ENCODE peak calls at places on chromosomes 12 and 14, in ten cellular contexts. One of them, this sample, is unnamed.

GRCh38 chr14:42214981-42215491 is 608.4 kb downstream of the LRFN5 start:
- DNase-seq in esophagus muscularis mucosa: no peak
- DNase-seq in neural progenitor cell: no peak
- DNase-seq in PC-9: peak
- DNase-seq in OCI-LY7: no peak
- DNase-seq in left ventricle myocardium inferior: no peak
- DNase-seq in bronchial epithelial cell: peak
- DNase-seq in K562: no peak
- DNase-seq in lower leg skin: peak
- DNase-seq in BE2C: no peak
- DNase-seq in this sample: peak

GRCh38 chr12:46064548-46064947 is 74.2 kb upstream of the SCAF11 start:
- DNase-seq in esophagus muscularis mucosa: no peak
- DNase-seq in neural progenitor cell: no peak
- DNase-seq in PC-9: no peak
- DNase-seq in OCI-LY7: no peak
- DNase-seq in left ventricle myocardium inferior: no peak
- DNase-seq in bronchial epithelial cell: no peak
- DNase-seq in K562: no peak
- DNase-seq in lower leg skin: no peak
- DNase-seq in BE2C: no peak
- DNase-seq in this sample: no peak

GRCh38 chr12:2035421-2036080 is 17.2 kb upstream of the CACNA1C start:
- DNase-seq in esophagus muscularis mucosa: no peak
- DNase-seq in neural progenitor cell: no peak
- DNase-seq in PC-9: no peak
- DNase-seq in OCI-LY7: no peak
- DNase-seq in left ventricle myocardium inferior: no peak
- DNase-seq in bronchial epithelial cell: no peak
- DNase-seq in K562: no peak
- DNase-seq in lower leg skin: no peak
- DNase-seq in BE2C: no peak
- DNase-seq in this sample: no peak

GRCh38 chr14:93977790-93978581 is 1.6 kb upstream of the ASB2 start:
- DNase-seq in esophagus muscularis mucosa: no peak
- DNase-seq in neural progenitor cell: no peak
- DNase-seq in PC-9: no peak
- DNase-seq in OCI-LY7: peak
- DNase-seq in left ventricle myocardium inferior: no peak
- DNase-seq in bronchial epithelial cell: no peak
- DNase-seq in K562: no peak
- DNase-seq in lower leg skin: no peak
- DNase-seq in BE2C: no peak
- DNase-seq in this sample: no peak

GRCh38 chr14:102592969-102593840 is 756 bp downstream of the RCOR1 start:
- DNase-seq in esophagus muscularis mucosa: no peak
- DNase-seq in neural progenitor cell: peak
- DNase-seq in PC-9: no peak
- DNase-seq in OCI-LY7: peak
- DNase-seq in left ventricle myocardium inferior: peak
- DNase-seq in bronchial epithelial cell: no peak
- DNase-seq in K562: peak
- DNase-seq in lower leg skin: peak
- DNase-seq in BE2C: peak
- DNase-seq in this sample: peak

GRCh38 chr14:75977544-75977943 is 4.3 kb downstream of the TGFB3 start:
- DNase-seq in esophagus muscularis mucosa: no peak
- DNase-seq in neural progenitor cell: no peak
- DNase-seq in PC-9: peak
- DNase-seq in OCI-LY7: no peak
- DNase-seq in left ventricle myocardium inferior: no peak
- DNase-seq in bronchial epithelial cell: peak
- DNase-seq in K562: no peak
- DNase-seq in lower leg skin: no peak
- DNase-seq in BE2C: no peak
- DNase-seq in this sample: no peak

GRCh38 chr12:71439362-71439612 is 311 bp upstream of the LGR5 start:
- DNase-seq in esophagus muscularis mucosa: no peak
- DNase-seq in neural progenitor cell: no peak
- DNase-seq in PC-9: no peak
- DNase-seq in OCI-LY7: no peak
- DNase-seq in left ventricle myocardium inferior: no peak
- DNase-seq in bronchial epithelial cell: no peak
- DNase-seq in K562: no peak
- DNase-seq in lower leg skin: no peak
- DNase-seq in BE2C: no peak
- DNase-seq in this sample: no peak

GRCh38 chr14:101008196-101008595 is 104.7 kb upstream of the RTL1 start:
- DNase-seq in esophagus muscularis mucosa: no peak
- DNase-seq in neural progenitor cell: no peak
- DNase-seq in PC-9: no peak
- DNase-seq in OCI-LY7: no peak
- DNase-seq in left ventricle myocardium inferior: no peak
- DNase-seq in bronchial epithelial cell: no peak
- DNase-seq in K562: no peak
- DNase-seq in lower leg skin: no peak
- DNase-seq in BE2C: no peak
- DNase-seq in this sample: no peak

GRCh38 chr12:65834146-65834935 is 10.1 kb downstream of the HMGA2 start:
- DNase-seq in esophagus muscularis mucosa: no peak
- DNase-seq in neural progenitor cell: no peak
- DNase-seq in PC-9: no peak
- DNase-seq in OCI-LY7: no peak
- DNase-seq in left ventricle myocardium inferior: no peak
- DNase-seq in bronchial epithelial cell: no peak
- DNase-seq in K562: no peak
- DNase-seq in lower leg skin: no peak
- DNase-seq in BE2C: no peak
- DNase-seq in this sample: peak

GRCh38 chr12:5447329-5447728 is 15.4 kb downstream of the NTF3 start:
- DNase-seq in esophagus muscularis mucosa: no peak
- DNase-seq in neural progenitor cell: no peak
- DNase-seq in PC-9: no peak
- DNase-seq in OCI-LY7: no peak
- DNase-seq in left ventricle myocardium inferior: no peak
- DNase-seq in bronchial epithelial cell: no peak
- DNase-seq in K562: no peak
- DNase-seq in lower leg skin: no peak
- DNase-seq in BE2C: no peak
- DNase-seq in this sample: no peak

GRCh38 chr12:26488339-26488738 is 293.0 kb downstream of the SSPN start:
- DNase-seq in esophagus muscularis mucosa: no peak
- DNase-seq in neural progenitor cell: peak
- DNase-seq in PC-9: no peak
- DNase-seq in OCI-LY7: no peak
- DNase-seq in left ventricle myocardium inferior: no peak
- DNase-seq in bronchial epithelial cell: no peak
- DNase-seq in K562: no peak
- DNase-seq in lower leg skin: no peak
- DNase-seq in BE2C: no peak
- DNase-seq in this sample: no peak

GRCh38 chr14:101349108-101349507 is 212.2 kb upstream of the DIO3 start:
- DNase-seq in esophagus muscularis mucosa: no peak
- DNase-seq in neural progenitor cell: no peak
- DNase-seq in PC-9: no peak
- DNase-seq in OCI-LY7: no peak
- DNase-seq in left ventricle myocardium inferior: no peak
- DNase-seq in bronchial epithelial cell: no peak
- DNase-seq in K562: no peak
- DNase-seq in lower leg skin: no peak
- DNase-seq in BE2C: no peak
- DNase-seq in this sample: no peak

GRCh38 chr12:51941011-51941561 is 10.4 kb upstream of the ACVR1B start:
- DNase-seq in esophagus muscularis mucosa: no peak
- DNase-seq in neural progenitor cell: peak
- DNase-seq in PC-9: no peak
- DNase-seq in OCI-LY7: no peak
- DNase-seq in left ventricle myocardium inferior: no peak
- DNase-seq in bronchial epithelial cell: peak
- DNase-seq in K562: no peak
- DNase-seq in lower leg skin: no peak
- DNase-seq in BE2C: peak
- DNase-seq in this sample: peak

GRCh38 chr14:89126461-89126860 is 290.6 kb downstream of the FOXN3 start:
- DNase-seq in esophagus muscularis mucosa: no peak
- DNase-seq in neural progenitor cell: no peak
- DNase-seq in PC-9: no peak
- DNase-seq in OCI-LY7: no peak
- DNase-seq in left ventricle myocardium inferior: no peak
- DNase-seq in bronchial epithelial cell: no peak
- DNase-seq in K562: no peak
- DNase-seq in lower leg skin: no peak
- DNase-seq in BE2C: no peak
- DNase-seq in this sample: no peak

GRCh38 chr12:132270516-132270915 is 58.9 kb downstream of the GALNT9 start:
- DNase-seq in esophagus muscularis mucosa: no peak
- DNase-seq in neural progenitor cell: no peak
- DNase-seq in PC-9: no peak
- DNase-seq in OCI-LY7: no peak
- DNase-seq in left ventricle myocardium inferior: no peak
- DNase-seq in bronchial epithelial cell: no peak
- DNase-seq in K562: no peak
- DNase-seq in lower leg skin: no peak
- DNase-seq in BE2C: no peak
- DNase-seq in this sample: no peak

DNA sequence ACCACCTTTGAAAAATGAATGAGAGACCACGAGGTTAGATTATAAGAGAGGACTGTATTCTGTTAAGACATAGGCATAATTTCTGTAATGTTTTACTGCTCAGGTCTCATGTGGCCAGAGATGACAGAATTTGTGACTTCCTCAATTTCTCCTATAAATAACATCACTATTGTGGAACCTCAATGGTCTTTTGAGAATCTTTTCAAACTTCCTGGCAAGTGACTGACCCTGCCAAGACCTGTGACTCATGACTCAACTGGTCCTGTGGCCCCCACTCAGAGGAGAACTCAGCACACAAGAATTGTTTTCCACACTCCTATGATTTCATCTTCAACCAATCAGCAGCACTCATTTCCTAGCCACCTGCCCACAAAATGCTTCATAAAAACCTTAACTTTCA is 508.2 kb upstream of the ATP2B1 start:
- DNase-seq in esophagus muscularis mucosa: no peak
- DNase-seq in neural progenitor cell: no peak
- DNase-seq in PC-9: no peak
- DNase-seq in OCI-LY7: no peak
- DNase-seq in left ventricle myocardium inferior: no peak
- DNase-seq in bronchial epithelial cell: peak
- DNase-seq in K562: no peak
- DNase-seq in lower leg skin: no peak
- DNase-seq in BE2C: no peak
- DNase-seq in this sample: peak
- H3K4me3 ChIP-seq in esophagus muscularis mucosa: no peak
- H3K4me3 ChIP-seq in neural progenitor cell: no peak
- H3K4me3 ChIP-seq in PC-9: no peak
- H3K4me3 ChIP-seq in OCI-LY7: no peak
- H3K4me3 ChIP-seq in left ventricle myocardium inferior: no peak
- H3K4me3 ChIP-seq in bronchial epithelial cell: no peak
- H3K4me3 ChIP-seq in K562: no peak
- H3K4me3 ChIP-seq in lower leg skin: no peak
- H3K4me3 ChIP-seq in BE2C: no peak
- H3K4me3 ChIP-seq in this sample: no peak

GRCh38 chr12:55132816-55133215 is 6.6 kb downstream of the OR9K2 start:
- DNase-seq in esophagus muscularis mucosa: no peak
- DNase-seq in neural progenitor cell: no peak
- DNase-seq in PC-9: no peak
- DNase-seq in OCI-LY7: no peak
- DNase-seq in left ventricle myocardium inferior: no peak
- DNase-seq in bronchial epithelial cell: no peak
- DNase-seq in K562: no peak
- DNase-seq in lower leg skin: no peak
- DNase-seq in BE2C: no peak
- DNase-seq in this sample: no peak
- TF ChIP-seq CTCF in esophagus muscularis mucosa: no peak
- TF ChIP-seq CTCF in neural progenitor cell: peak
- TF ChIP-seq CTCF in PC-9: no peak
- TF ChIP-seq CTCF in OCI-LY7: peak
- TF ChIP-seq CTCF in left ventricle myocardium inferior: no peak
- TF ChIP-seq CTCF in bronchial epithelial cell: no peak
- TF ChIP-seq CTCF in K562: no peak
- TF ChIP-seq CTCF in lower leg skin: no peak
- TF ChIP-seq CTCF in BE2C: peak
- TF ChIP-seq CTCF in this sample: peak

DNA sequence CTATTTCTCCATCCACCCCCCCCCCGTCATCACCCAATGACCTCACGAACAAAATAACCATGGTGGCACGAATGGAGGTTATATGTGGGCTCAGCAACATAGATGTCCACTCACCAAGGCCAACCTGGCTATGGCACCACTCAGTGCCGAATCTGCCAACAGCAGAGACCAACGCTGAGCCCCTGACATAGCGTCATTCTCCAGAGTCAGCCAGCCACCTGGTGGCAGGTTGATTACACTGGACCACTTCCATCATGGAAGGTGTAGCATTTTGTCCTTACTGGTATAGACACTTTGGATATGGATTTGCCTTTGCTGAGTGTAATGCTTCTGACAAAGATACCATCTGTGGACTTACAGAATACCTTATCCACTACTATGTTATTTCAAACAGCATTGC is 24.2 kb upstream of the DYRK2 start:
- DNase-seq in esophagus muscularis mucosa: no peak
- DNase-seq in neural progenitor cell: no peak
- DNase-seq in PC-9: no peak
- DNase-seq in OCI-LY7: no peak
- DNase-seq in left ventricle myocardium inferior: no peak
- DNase-seq in bronchial epithelial cell: no peak
- DNase-seq in K562: no peak
- DNase-seq in lower leg skin: no peak
- DNase-seq in BE2C: no peak
- DNase-seq in this sample: no peak
- H3K4me3 ChIP-seq in esophagus muscularis mucosa: no peak
- H3K4me3 ChIP-seq in neural progenitor cell: no peak
- H3K4me3 ChIP-seq in PC-9: no peak
- H3K4me3 ChIP-seq in OCI-LY7: no peak
- H3K4me3 ChIP-seq in left ventricle myocardium inferior: no peak
- H3K4me3 ChIP-seq in bronchial epithelial cell: no peak
- H3K4me3 ChIP-seq in K562: no peak
- H3K4me3 ChIP-seq in lower leg skin: no peak
- H3K4me3 ChIP-seq in BE2C: no peak
- H3K4me3 ChIP-seq in this sample: no peak

DNA sequence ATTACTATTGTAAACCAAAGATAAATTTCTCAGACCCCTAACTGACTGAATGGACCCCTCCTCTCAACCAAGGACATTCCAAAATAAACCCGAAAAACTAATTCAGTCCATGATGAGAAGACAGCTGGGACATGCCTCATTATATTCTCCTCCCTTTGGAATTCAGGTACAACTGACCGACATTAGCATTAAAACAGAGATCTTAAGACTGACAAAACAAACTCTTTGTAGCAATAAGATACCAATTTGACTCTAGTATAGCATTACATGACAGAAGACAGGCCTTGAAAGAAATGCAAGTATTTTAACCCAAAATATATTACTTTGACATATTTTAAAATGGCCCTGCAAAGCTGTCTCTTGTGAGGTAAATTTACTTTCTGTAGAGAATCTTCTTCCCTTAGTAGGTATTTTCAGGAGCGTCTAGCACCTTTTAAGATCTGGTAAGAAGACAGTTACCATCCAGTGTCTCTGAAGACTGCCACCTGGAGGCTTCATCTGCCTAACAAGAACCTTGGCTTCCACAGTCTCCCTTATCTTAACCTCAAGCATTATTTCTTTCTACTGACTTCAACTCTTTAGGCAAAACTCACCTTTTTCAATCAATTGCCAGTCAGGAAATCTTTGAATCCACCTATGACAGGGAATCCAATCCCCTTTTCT is 957.5 kb downstream of the SLC6A15 start:
- DNase-seq in esophagus muscularis mucosa: no peak
- DNase-seq in neural progenitor cell: peak
- DNase-seq in PC-9: no peak
- DNase-seq in OCI-LY7: no peak
- DNase-seq in left ventricle myocardium inferior: no peak
- DNase-seq in bronchial epithelial cell: peak
- DNase-seq in K562: no peak
- DNase-seq in lower leg skin: no peak
- DNase-seq in BE2C: no peak
- DNase-seq in this sample: no peak
- TF ChIP-seq CTCF in esophagus muscularis mucosa: no peak
- TF ChIP-seq CTCF in neural progenitor cell: peak
- TF ChIP-seq CTCF in PC-9: no peak
- TF ChIP-seq CTCF in OCI-LY7: peak
- TF ChIP-seq CTCF in left ventricle myocardium inferior: no peak
- TF ChIP-seq CTCF in bronchial epithelial cell: peak
- TF ChIP-seq CTCF in K562: no peak
- TF ChIP-seq CTCF in lower leg skin: no peak
- TF ChIP-seq CTCF in BE2C: peak
- TF ChIP-seq CTCF in this sample: no peak